ENCODE peak calls at places on chromosome 16, in nine cellular contexts. One of them, this sample, is unnamed.

GRCh38 chr16:67470314-67470713 is 10.6 kb downstream of the ATP6V0D1 start:
- DNase-seq in HL-60: no peak
- DNase-seq in SK-N-SH: peak
- DNase-seq in GM23338: no peak
- DNase-seq in sigmoid colon: peak
- DNase-seq in K562: no peak
- DNase-seq in stomach: peak
- DNase-seq in vagina: no peak
- DNase-seq in esophagus muscularis mucosa: no peak
- DNase-seq in this sample: no peak

GRCh38 chr16:8675183-8676159 is 1.1 kb downstream of the ABAT start:
- DNase-seq in HL-60: no peak
- DNase-seq in SK-N-SH: peak
- DNase-seq in GM23338: no peak
- DNase-seq in sigmoid colon: peak
- DNase-seq in K562: no peak
- DNase-seq in stomach: no peak
- DNase-seq in vagina: no peak
- DNase-seq in esophagus muscularis mucosa: no peak
- DNase-seq in this sample: no peak

GRCh38 chr16:50940275-50940854 is 198.5 kb downstream of the CYLD start:
- DNase-seq in HL-60: no peak
- DNase-seq in SK-N-SH: no peak
- DNase-seq in GM23338: no peak
- DNase-seq in sigmoid colon: no peak
- DNase-seq in K562: no peak
- DNase-seq in stomach: no peak
- DNase-seq in vagina: no peak
- DNase-seq in esophagus muscularis mucosa: no peak
- DNase-seq in this sample: no peak

GRCh38 chr16:86791287-86792074 is 213.1 kb downstream of the FOXL1 start:
- DNase-seq in HL-60: no peak
- DNase-seq in SK-N-SH: no peak
- DNase-seq in GM23338: peak
- DNase-seq in sigmoid colon: peak
- DNase-seq in K562: no peak
- DNase-seq in stomach: no peak
- DNase-seq in vagina: no peak
- DNase-seq in esophagus muscularis mucosa: no peak
- DNase-seq in this sample: no peak

GRCh38 chr16:14205666-14206065 is 134.5 kb downstream of the MRTFB start:
- DNase-seq in HL-60: no peak
- DNase-seq in SK-N-SH: no peak
- DNase-seq in GM23338: no peak
- DNase-seq in sigmoid colon: no peak
- DNase-seq in K562: no peak
- DNase-seq in stomach: no peak
- DNase-seq in vagina: no peak
- DNase-seq in esophagus muscularis mucosa: no peak
- DNase-seq in this sample: no peak

GRCh38 chr16:2690852-2691251 is 8.5 kb downstream of the KCTD5 start:
- DNase-seq in HL-60: no peak
- DNase-seq in SK-N-SH: peak
- DNase-seq in GM23338: no peak
- DNase-seq in sigmoid colon: no peak
- DNase-seq in K562: no peak
- DNase-seq in stomach: no peak
- DNase-seq in vagina: no peak
- DNase-seq in esophagus muscularis mucosa: no peak
- DNase-seq in this sample: no peak

GRCh38 chr16:85945424-85945751 is 46.4 kb downstream of the IRF8 start:
- DNase-seq in HL-60: no peak
- DNase-seq in SK-N-SH: no peak
- DNase-seq in GM23338: no peak
- DNase-seq in sigmoid colon: no peak
- DNase-seq in K562: no peak
- DNase-seq in stomach: no peak
- DNase-seq in vagina: no peak
- DNase-seq in esophagus muscularis mucosa: no peak
- DNase-seq in this sample: no peak

GRCh38 chr16:58451945-58452401 is 48.0 kb upstream of the NDRG4 start:
- DNase-seq in HL-60: no peak
- DNase-seq in SK-N-SH: no peak
- DNase-seq in GM23338: no peak
- DNase-seq in sigmoid colon: no peak
- DNase-seq in K562: no peak
- DNase-seq in stomach: no peak
- DNase-seq in vagina: no peak
- DNase-seq in esophagus muscularis mucosa: no peak
- DNase-seq in this sample: no peak

GRCh38 chr16:15950167-15950854 is 895 bp downstream of the ABCC1 start:
- DNase-seq in HL-60: peak
- DNase-seq in SK-N-SH: peak
- DNase-seq in GM23338: peak
- DNase-seq in sigmoid colon: peak
- DNase-seq in K562: peak
- DNase-seq in stomach: peak
- DNase-seq in vagina: no peak
- DNase-seq in esophagus muscularis mucosa: no peak
- DNase-seq in this sample: no peak

GRCh38 chr16:46583036-46583435 is 38.1 kb downstream of the SHCBP1 start:
- DNase-seq in HL-60: no peak
- DNase-seq in SK-N-SH: no peak
- DNase-seq in GM23338: no peak
- DNase-seq in sigmoid colon: no peak
- DNase-seq in K562: no peak
- DNase-seq in stomach: no peak
- DNase-seq in vagina: no peak
- DNase-seq in esophagus muscularis mucosa: no peak
- DNase-seq in this sample: no peak

GRCh38 chr16:1863681-1864460 is 8.1 kb downstream of the MEIOB start:
- DNase-seq in HL-60: no peak
- DNase-seq in SK-N-SH: peak
- DNase-seq in GM23338: peak
- DNase-seq in sigmoid colon: no peak
- DNase-seq in K562: no peak
- DNase-seq in stomach: no peak
- DNase-seq in vagina: no peak
- DNase-seq in esophagus muscularis mucosa: no peak
- DNase-seq in this sample: no peak

GRCh38 chr16:19382084-19382801 is 35.4 kb upstream of the TMC5 start:
- DNase-seq in HL-60: no peak
- DNase-seq in SK-N-SH: peak
- DNase-seq in GM23338: no peak
- DNase-seq in sigmoid colon: no peak
- DNase-seq in K562: no peak
- DNase-seq in stomach: peak
- DNase-seq in vagina: no peak
- DNase-seq in esophagus muscularis mucosa: no peak
- DNase-seq in this sample: no peak

GRCh38 chr16:1379054-1379862 is 27.5 kb downstream of the GNPTG start:
- DNase-seq in HL-60: peak
- DNase-seq in SK-N-SH: peak
- DNase-seq in GM23338: peak
- DNase-seq in sigmoid colon: peak
- DNase-seq in K562: peak
- DNase-seq in stomach: peak
- DNase-seq in vagina: no peak
- DNase-seq in esophagus muscularis mucosa: peak
- DNase-seq in this sample: peak

GRCh38 chr16:11361043-11361442 is 15.8 kb downstream of the RMI2 start:
- DNase-seq in HL-60: no peak
- DNase-seq in SK-N-SH: no peak
- DNase-seq in GM23338: no peak
- DNase-seq in sigmoid colon: no peak
- DNase-seq in K562: no peak
- DNase-seq in stomach: no peak
- DNase-seq in vagina: no peak
- DNase-seq in esophagus muscularis mucosa: no peak
- DNase-seq in this sample: no peak

GRCh38 chr16:11360581-11360980 is 15.3 kb downstream of the RMI2 start:
- DNase-seq in HL-60: no peak
- DNase-seq in SK-N-SH: no peak
- DNase-seq in GM23338: no peak
- DNase-seq in sigmoid colon: no peak
- DNase-seq in K562: no peak
- DNase-seq in stomach: no peak
- DNase-seq in vagina: no peak
- DNase-seq in esophagus muscularis mucosa: no peak
- DNase-seq in this sample: no peak

GRCh38 chr16:11359370-11359769 is 14.1 kb downstream of the RMI2 start:
- DNase-seq in HL-60: no peak
- DNase-seq in SK-N-SH: no peak
- DNase-seq in GM23338: no peak
- DNase-seq in sigmoid colon: no peak
- DNase-seq in K562: no peak
- DNase-seq in stomach: no peak
- DNase-seq in vagina: no peak
- DNase-seq in esophagus muscularis mucosa: no peak
- DNase-seq in this sample: no peak

GRCh38 chr16:11363927-11364258 is 18.6 kb downstream of the RMI2 start:
- DNase-seq in HL-60: no peak
- DNase-seq in SK-N-SH: no peak
- DNase-seq in GM23338: no peak
- DNase-seq in sigmoid colon: no peak
- DNase-seq in K562: no peak
- DNase-seq in stomach: no peak
- DNase-seq in vagina: no peak
- DNase-seq in esophagus muscularis mucosa: no peak
- DNase-seq in this sample: no peak

GRCh38 chr16:11361751-11362742 is 16.8 kb downstream of the RMI2 start:
- DNase-seq in HL-60: peak
- DNase-seq in SK-N-SH: no peak
- DNase-seq in GM23338: no peak
- DNase-seq in sigmoid colon: no peak
- DNase-seq in K562: no peak
- DNase-seq in stomach: no peak
- DNase-seq in vagina: no peak
- DNase-seq in esophagus muscularis mucosa: no peak
- DNase-seq in this sample: peak
- TF ChIP-seq POLR2AphosphoS5 in HL-60: peak
- TF ChIP-seq POLR2AphosphoS5 in SK-N-SH: no peak
- TF ChIP-seq POLR2AphosphoS5 in GM23338: no peak
- TF ChIP-seq POLR2AphosphoS5 in sigmoid colon: no peak
- TF ChIP-seq POLR2AphosphoS5 in K562: no peak
- TF ChIP-seq POLR2AphosphoS5 in stomach: no peak
- TF ChIP-seq POLR2AphosphoS5 in vagina: no peak
- TF ChIP-seq POLR2AphosphoS5 in esophagus muscularis mucosa: no peak
- TF ChIP-seq POLR2AphosphoS5 in this sample: no peak

GRCh38 chr16:7646831-7647230 is 314.2 kb downstream of the RBFOX1 start:
- DNase-seq in HL-60: no peak
- DNase-seq in SK-N-SH: no peak
- DNase-seq in GM23338: no peak
- DNase-seq in sigmoid colon: no peak
- DNase-seq in K562: no peak
- DNase-seq in stomach: no peak
- DNase-seq in vagina: no peak
- DNase-seq in esophagus muscularis mucosa: no peak
- DNase-seq in this sample: no peak

GRCh38 chr16:7653746-7654145 is 321.1 kb downstream of the RBFOX1 start:
- DNase-seq in HL-60: no peak
- DNase-seq in SK-N-SH: no peak
- DNase-seq in GM23338: no peak
- DNase-seq in sigmoid colon: no peak
- DNase-seq in K562: no peak
- DNase-seq in stomach: no peak
- DNase-seq in vagina: no peak
- DNase-seq in esophagus muscularis mucosa: no peak
- DNase-seq in this sample: no peak

GRCh38 chr16:7651803-7652570 is 319.3 kb downstream of the RBFOX1 start:
- DNase-seq in HL-60: no peak
- DNase-seq in SK-N-SH: no peak
- DNase-seq in GM23338: peak
- DNase-seq in sigmoid colon: no peak
- DNase-seq in K562: no peak
- DNase-seq in stomach: no peak
- DNase-seq in vagina: no peak
- DNase-seq in esophagus muscularis mucosa: no peak
- DNase-seq in this sample: no peak

GRCh38 chr16:7650446-7650845 is 317.8 kb downstream of the RBFOX1 start:
- DNase-seq in HL-60: no peak
- DNase-seq in SK-N-SH: no peak
- DNase-seq in GM23338: no peak
- DNase-seq in sigmoid colon: no peak
- DNase-seq in K562: no peak
- DNase-seq in stomach: no peak
- DNase-seq in vagina: no peak
- DNase-seq in esophagus muscularis mucosa: no peak
- DNase-seq in this sample: no peak
- TF ChIP-seq POLR2AphosphoS5 in HL-60: no peak
- TF ChIP-seq POLR2AphosphoS5 in SK-N-SH: no peak
- TF ChIP-seq POLR2AphosphoS5 in GM23338: no peak
- TF ChIP-seq POLR2AphosphoS5 in sigmoid colon: no peak
- TF ChIP-seq POLR2AphosphoS5 in K562: no peak
- TF ChIP-seq POLR2AphosphoS5 in stomach: no peak
- TF ChIP-seq POLR2AphosphoS5 in vagina: no peak
- TF ChIP-seq POLR2AphosphoS5 in esophagus muscularis mucosa: no peak
- TF ChIP-seq POLR2AphosphoS5 in this sample: no peak

DNA sequence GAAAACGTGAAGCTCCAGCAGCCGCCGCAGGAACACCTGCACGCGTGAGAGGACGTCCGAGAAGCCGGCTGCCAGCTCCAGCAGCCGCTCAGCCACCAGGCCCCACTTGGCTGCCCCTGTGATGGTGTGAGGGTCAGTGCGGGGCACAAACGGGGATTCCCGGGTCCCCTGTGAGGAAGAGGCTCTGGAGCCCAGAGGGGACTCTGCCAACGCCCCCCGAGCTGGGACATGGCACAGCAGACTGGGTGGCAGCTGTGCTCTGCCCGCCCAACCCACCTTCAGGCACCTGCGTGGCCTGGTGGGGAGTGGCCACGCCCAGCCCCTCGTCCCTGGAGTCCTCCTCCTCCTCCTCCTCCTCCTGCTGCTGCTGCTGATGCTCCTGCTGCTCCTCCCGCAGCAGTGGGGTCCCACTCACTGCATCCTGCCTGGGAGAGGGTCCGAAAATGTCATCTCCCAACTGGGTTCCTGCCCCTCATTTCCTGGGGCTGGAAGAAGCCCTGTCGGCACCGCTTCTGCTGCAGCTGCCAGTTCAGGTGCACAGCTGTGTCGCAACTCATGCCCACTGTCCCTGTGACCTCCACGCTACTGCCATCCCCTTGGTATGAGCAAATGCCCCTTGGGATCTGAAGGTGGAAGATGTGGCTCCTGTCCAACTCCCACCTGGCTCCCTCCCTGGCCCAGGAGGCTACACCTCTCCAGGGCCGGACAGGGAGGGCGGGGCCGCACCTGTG is 27.5 kb downstream of the CTU2 start:
- DNase-seq in HL-60: no peak
- DNase-seq in SK-N-SH: no peak
- DNase-seq in GM23338: no peak
- DNase-seq in sigmoid colon: no peak
- DNase-seq in K562: no peak
- DNase-seq in stomach: no peak
- DNase-seq in vagina: no peak
- DNase-seq in esophagus muscularis mucosa: no peak
- DNase-seq in this sample: no peak
- TF ChIP-seq POLR2AphosphoS5 in HL-60: no peak
- TF ChIP-seq POLR2AphosphoS5 in SK-N-SH: no peak
- TF ChIP-seq POLR2AphosphoS5 in GM23338: no peak
- TF ChIP-seq POLR2AphosphoS5 in sigmoid colon: no peak
- TF ChIP-seq POLR2AphosphoS5 in K562: no peak
- TF ChIP-seq POLR2AphosphoS5 in stomach: no peak
- TF ChIP-seq POLR2AphosphoS5 in vagina: no peak
- TF ChIP-seq POLR2AphosphoS5 in esophagus muscularis mucosa: no peak
- TF ChIP-seq POLR2AphosphoS5 in this sample: no peak

GRCh38 chr16:29816694-29817441 is 916 bp downstream of the PAGR1 start:
- DNase-seq in HL-60: peak
- DNase-seq in SK-N-SH: peak
- DNase-seq in GM23338: peak
- DNase-seq in sigmoid colon: peak
- DNase-seq in K562: peak
- DNase-seq in stomach: peak
- DNase-seq in vagina: no peak
- DNase-seq in esophagus muscularis mucosa: no peak
- DNase-seq in this sample: peak
- TF ChIP-seq POLR2AphosphoS5 in HL-60: no peak
- TF ChIP-seq POLR2AphosphoS5 in SK-N-SH: no peak
- TF ChIP-seq POLR2AphosphoS5 in GM23338: peak
- TF ChIP-seq POLR2AphosphoS5 in sigmoid colon: peak
- TF ChIP-seq POLR2AphosphoS5 in K562: peak
- TF ChIP-seq POLR2AphosphoS5 in stomach: peak
- TF ChIP-seq POLR2AphosphoS5 in vagina: no peak
- TF ChIP-seq POLR2AphosphoS5 in esophagus muscularis mucosa: no peak
- TF ChIP-seq POLR2AphosphoS5 in this sample: no peak

This sample was measured in GM12891.